ENCODE peak calls at places on chromosomes 13 and 19, in ten cellular contexts. One of them, this sample, is unnamed.

GRCh38 chr19:13783565-13784500 is 9.6 kb downstream of the C19orf53 start:
- DNase-seq in A549: no peak
- DNase-seq in IMR-90: no peak
- DNase-seq in gastrocnemius medialis: no peak
- DNase-seq in small intestine: no peak
- DNase-seq in lower lobe of right lung: no peak
- DNase-seq in aorta: no peak
- DNase-seq in psoas muscle: no peak
- DNase-seq in cardiac muscle cell: no peak
- DNase-seq in CD4-positive, alpha-beta memory T cell: no peak
- DNase-seq in this sample: no peak

GRCh38 chr13:30607908-30608307 is 9.8 kb upstream of the USPL1 start:
- DNase-seq in A549: no peak
- DNase-seq in IMR-90: no peak
- DNase-seq in gastrocnemius medialis: no peak
- DNase-seq in small intestine: peak; percentile 63
- DNase-seq in lower lobe of right lung: no peak
- DNase-seq in aorta: no peak
- DNase-seq in psoas muscle: no peak
- DNase-seq in cardiac muscle cell: no peak
- DNase-seq in CD4-positive, alpha-beta memory T cell: peak; percentile 78
- DNase-seq in this sample: peak; percentile 55

GRCh38 chr13:89602655-89603054 is 1744.8 kb upstream of the MIR17HG start:
- DNase-seq in A549: no peak
- DNase-seq in IMR-90: no peak
- DNase-seq in gastrocnemius medialis: no peak
- DNase-seq in small intestine: no peak
- DNase-seq in lower lobe of right lung: no peak
- DNase-seq in aorta: no peak
- DNase-seq in psoas muscle: no peak
- DNase-seq in cardiac muscle cell: peak; percentile 2
- DNase-seq in CD4-positive, alpha-beta memory T cell: no peak
- DNase-seq in this sample: no peak

GRCh38 chr13:100298691-100299090 is 209.8 kb downstream of the PCCA start:
- DNase-seq in A549: no peak
- DNase-seq in IMR-90: no peak
- DNase-seq in gastrocnemius medialis: no peak
- DNase-seq in small intestine: no peak
- DNase-seq in lower lobe of right lung: no peak
- DNase-seq in aorta: no peak
- DNase-seq in psoas muscle: no peak
- DNase-seq in cardiac muscle cell: no peak
- DNase-seq in CD4-positive, alpha-beta memory T cell: no peak
- DNase-seq in this sample: no peak

GRCh38 chr19:30085394-30085793 is 143.4 kb downstream of the URI1 start:
- DNase-seq in A549: no peak
- DNase-seq in IMR-90: no peak
- DNase-seq in gastrocnemius medialis: no peak
- DNase-seq in small intestine: peak; percentile 9
- DNase-seq in lower lobe of right lung: peak; percentile 24
- DNase-seq in aorta: no peak
- DNase-seq in psoas muscle: no peak
- DNase-seq in cardiac muscle cell: peak; percentile 8
- DNase-seq in CD4-positive, alpha-beta memory T cell: no peak
- DNase-seq in this sample: no peak

GRCh38 chr19:47539747-47540311 is 25.0 kb upstream of the NAPA start:
- DNase-seq in A549: no peak
- DNase-seq in IMR-90: no peak
- DNase-seq in gastrocnemius medialis: no peak
- DNase-seq in small intestine: no peak
- DNase-seq in lower lobe of right lung: no peak
- DNase-seq in aorta: no peak
- DNase-seq in psoas muscle: no peak
- DNase-seq in cardiac muscle cell: peak; percentile 18
- DNase-seq in CD4-positive, alpha-beta memory T cell: no peak
- DNase-seq in this sample: no peak

GRCh38 chr19:10238172-10238783 is 7.1 kb upstream of the S1PR2 start:
- DNase-seq in A549: peak; percentile 26
- DNase-seq in IMR-90: peak; percentile 91
- DNase-seq in gastrocnemius medialis: no peak
- DNase-seq in small intestine: peak; percentile 20
- DNase-seq in lower lobe of right lung: peak; percentile 59
- DNase-seq in aorta: peak; percentile 76
- DNase-seq in psoas muscle: peak; percentile 71
- DNase-seq in cardiac muscle cell: no peak
- DNase-seq in CD4-positive, alpha-beta memory T cell: no peak
- DNase-seq in this sample: no peak

GRCh38 chr19:5130371-5131030 is 161.6 kb downstream of the KDM4B start:
- DNase-seq in A549: no peak
- DNase-seq in IMR-90: no peak
- DNase-seq in gastrocnemius medialis: no peak
- DNase-seq in small intestine: no peak
- DNase-seq in lower lobe of right lung: no peak
- DNase-seq in aorta: no peak
- DNase-seq in psoas muscle: no peak
- DNase-seq in cardiac muscle cell: no peak
- DNase-seq in CD4-positive, alpha-beta memory T cell: peak; percentile 54
- DNase-seq in this sample: no peak

GRCh38 chr19:16015805-16016173 is 60.5 kb upstream of the TPM4 start:
- DNase-seq in A549: no peak
- DNase-seq in IMR-90: no peak
- DNase-seq in gastrocnemius medialis: no peak
- DNase-seq in small intestine: no peak
- DNase-seq in lower lobe of right lung: no peak
- DNase-seq in aorta: no peak
- DNase-seq in psoas muscle: no peak
- DNase-seq in cardiac muscle cell: no peak
- DNase-seq in CD4-positive, alpha-beta memory T cell: no peak
- DNase-seq in this sample: no peak

GRCh38 chr13:113474179-113474578 is 16.3 kb downstream of the DCUN1D2 start:
- DNase-seq in A549: no peak
- DNase-seq in IMR-90: peak; percentile 91
- DNase-seq in gastrocnemius medialis: no peak
- DNase-seq in small intestine: no peak
- DNase-seq in lower lobe of right lung: peak; percentile 69
- DNase-seq in aorta: no peak
- DNase-seq in psoas muscle: no peak
- DNase-seq in cardiac muscle cell: no peak
- DNase-seq in CD4-positive, alpha-beta memory T cell: no peak
- DNase-seq in this sample: no peak

GRCh38 chr13:65592757-65593156 is 1637.4 kb downstream of the PCDH9 start:
- DNase-seq in A549: no peak
- DNase-seq in IMR-90: peak; percentile 1
- DNase-seq in gastrocnemius medialis: no peak
- DNase-seq in small intestine: no peak
- DNase-seq in lower lobe of right lung: no peak
- DNase-seq in aorta: no peak
- DNase-seq in psoas muscle: no peak
- DNase-seq in cardiac muscle cell: peak; percentile 9
- DNase-seq in CD4-positive, alpha-beta memory T cell: no peak
- DNase-seq in this sample: no peak

GRCh38 chr19:40592170-40592569 is 9.0 kb upstream of the LTBP4 start:
- DNase-seq in A549: peak; percentile 81
- DNase-seq in IMR-90: peak; percentile 76
- DNase-seq in gastrocnemius medialis: no peak
- DNase-seq in small intestine: peak; percentile 56
- DNase-seq in lower lobe of right lung: no peak
- DNase-seq in aorta: no peak
- DNase-seq in psoas muscle: no peak
- DNase-seq in cardiac muscle cell: peak; percentile 56
- DNase-seq in CD4-positive, alpha-beta memory T cell: no peak
- DNase-seq in this sample: no peak

GRCh38 chr13:70484931-70485330 is 376.7 kb upstream of the KLHL1 start:
- DNase-seq in A549: no peak
- DNase-seq in IMR-90: no peak
- DNase-seq in gastrocnemius medialis: no peak
- DNase-seq in small intestine: no peak
- DNase-seq in lower lobe of right lung: no peak
- DNase-seq in aorta: no peak
- DNase-seq in psoas muscle: no peak
- DNase-seq in cardiac muscle cell: no peak
- DNase-seq in CD4-positive, alpha-beta memory T cell: no peak
- DNase-seq in this sample: no peak

GRCh38 chr13:21344662-21345176 is 114.4 kb downstream of the ZDHHC20 start:
- DNase-seq in A549: no peak
- DNase-seq in IMR-90: no peak
- DNase-seq in gastrocnemius medialis: no peak
- DNase-seq in small intestine: peak; percentile 11
- DNase-seq in lower lobe of right lung: no peak
- DNase-seq in aorta: no peak
- DNase-seq in psoas muscle: no peak
- DNase-seq in cardiac muscle cell: no peak
- DNase-seq in CD4-positive, alpha-beta memory T cell: peak; percentile 44
- DNase-seq in this sample: no peak

GRCh38 chr19:38003427-38004099 is 96.6 kb downstream of the SIPA1L3 start:
- DNase-seq in A549: no peak
- DNase-seq in IMR-90: peak; percentile 92
- DNase-seq in gastrocnemius medialis: no peak
- DNase-seq in small intestine: peak; percentile 33
- DNase-seq in lower lobe of right lung: peak; percentile 80
- DNase-seq in aorta: peak; percentile 81
- DNase-seq in psoas muscle: peak; percentile 73
- DNase-seq in cardiac muscle cell: peak; percentile 36
- DNase-seq in CD4-positive, alpha-beta memory T cell: no peak
- DNase-seq in this sample: peak; percentile 74

GRCh38 chr19:38004100-38004504 is 97.1 kb downstream of the SIPA1L3 start:
- DNase-seq in A549: no peak
- DNase-seq in IMR-90: no peak
- DNase-seq in gastrocnemius medialis: no peak
- DNase-seq in small intestine: no peak
- DNase-seq in lower lobe of right lung: no peak
- DNase-seq in aorta: no peak
- DNase-seq in psoas muscle: no peak
- DNase-seq in cardiac muscle cell: no peak
- DNase-seq in CD4-positive, alpha-beta memory T cell: no peak
- DNase-seq in this sample: no peak

GRCh38 chr19:38006361-38007045 is 99.5 kb downstream of the SIPA1L3 start:
- DNase-seq in A549: no peak
- DNase-seq in IMR-90: no peak
- DNase-seq in gastrocnemius medialis: no peak
- DNase-seq in small intestine: peak; percentile 16
- DNase-seq in lower lobe of right lung: no peak
- DNase-seq in aorta: no peak
- DNase-seq in psoas muscle: no peak
- DNase-seq in cardiac muscle cell: no peak
- DNase-seq in CD4-positive, alpha-beta memory T cell: no peak
- DNase-seq in this sample: no peak

GRCh38 chr19:38004505-38005223 is 97.7 kb downstream of the SIPA1L3 start:
- DNase-seq in A549: peak; percentile 91
- DNase-seq in IMR-90: peak; percentile 98
- DNase-seq in gastrocnemius medialis: peak; percentile 79
- DNase-seq in small intestine: peak; percentile 41
- DNase-seq in lower lobe of right lung: peak; percentile 81
- DNase-seq in aorta: peak; percentile 89
- DNase-seq in psoas muscle: peak; percentile 81
- DNase-seq in cardiac muscle cell: peak; percentile 84
- DNase-seq in CD4-positive, alpha-beta memory T cell: no peak
- DNase-seq in this sample: no peak

GRCh38 chr19:38005224-38005614 is 98.2 kb downstream of the SIPA1L3 start:
- DNase-seq in A549: no peak
- DNase-seq in IMR-90: no peak
- DNase-seq in gastrocnemius medialis: no peak
- DNase-seq in small intestine: no peak
- DNase-seq in lower lobe of right lung: no peak
- DNase-seq in aorta: no peak
- DNase-seq in psoas muscle: no peak
- DNase-seq in cardiac muscle cell: no peak
- DNase-seq in CD4-positive, alpha-beta memory T cell: no peak
- DNase-seq in this sample: no peak
- H3K4me3 ChIP-seq in A549: no peak overlapping the region
- H3K4me3 ChIP-seq in IMR-90: no peak overlapping the region
- H3K4me3 ChIP-seq in gastrocnemius medialis: no peak overlapping the region
- H3K4me3 ChIP-seq in small intestine: no peak overlapping the region
- H3K4me3 ChIP-seq in lower lobe of right lung: no peak overlapping the region
- H3K4me3 ChIP-seq in aorta: no peak overlapping the region
- H3K4me3 ChIP-seq in psoas muscle: peak overlapping the region; percentile 55
- H3K4me3 ChIP-seq in cardiac muscle cell: no peak overlapping the region
- H3K4me3 ChIP-seq in CD4-positive, alpha-beta memory T cell: no peak overlapping the region
- H3K4me3 ChIP-seq in this sample: no peak overlapping the region

GRCh38 chr19:1418951-1419735 is 11.8 kb downstream of the DAZAP1 start:
- DNase-seq in A549: no peak
- DNase-seq in IMR-90: no peak
- DNase-seq in gastrocnemius medialis: no peak
- DNase-seq in small intestine: no peak
- DNase-seq in lower lobe of right lung: no peak
- DNase-seq in aorta: no peak
- DNase-seq in psoas muscle: no peak
- DNase-seq in cardiac muscle cell: no peak
- DNase-seq in CD4-positive, alpha-beta memory T cell: no peak
- DNase-seq in this sample: no peak
- H3K27ac ChIP-seq in A549: no peak overlapping the region
- H3K27ac ChIP-seq in IMR-90: no peak overlapping the region
- H3K27ac ChIP-seq in gastrocnemius medialis: peak overlapping the region; percentile 94
- H3K27ac ChIP-seq in small intestine: no peak overlapping the region
- H3K27ac ChIP-seq in lower lobe of right lung: no peak overlapping the region
- H3K27ac ChIP-seq in aorta: no peak overlapping the region
- H3K27ac ChIP-seq in psoas muscle: peak overlapping the region; percentile 85
- H3K27ac ChIP-seq in cardiac muscle cell: no peak overlapping the region
- H3K27ac ChIP-seq in CD4-positive, alpha-beta memory T cell: no peak overlapping the region
- H3K27ac ChIP-seq in this sample: no peak overlapping the region

DNA sequence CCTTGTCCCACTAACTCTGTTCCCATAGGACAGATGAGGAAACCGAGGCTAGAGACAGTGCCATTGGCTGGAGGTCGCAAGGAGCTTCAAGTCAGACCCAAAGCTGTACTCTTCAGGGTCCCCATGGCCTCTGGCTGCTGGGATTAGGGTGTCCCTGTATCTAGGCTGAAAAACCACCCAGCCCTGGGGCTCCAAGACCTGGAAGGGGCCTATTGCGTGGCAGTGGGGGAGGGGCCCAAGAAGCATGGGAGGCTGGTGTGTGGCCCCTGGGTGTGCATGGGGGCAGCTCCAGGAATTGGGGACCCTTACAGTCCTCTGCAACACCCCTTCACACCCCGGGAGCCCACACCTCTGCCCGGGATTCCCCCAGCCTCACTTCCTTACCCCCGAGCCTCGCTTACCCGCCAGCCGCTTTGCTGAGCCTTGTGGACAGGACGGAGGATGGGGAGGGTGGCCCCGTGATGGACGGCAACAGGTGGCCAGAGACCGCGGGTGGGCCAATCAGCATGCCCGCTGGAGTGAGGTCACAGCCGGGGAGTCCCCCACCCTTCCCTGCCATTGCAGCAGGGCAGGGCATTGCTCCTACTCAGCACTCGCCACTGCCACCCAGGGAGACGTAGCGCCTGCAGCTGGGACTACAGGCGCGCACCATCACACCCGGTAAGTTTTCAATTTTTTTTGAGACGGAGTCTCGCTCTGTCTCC is at the start of gene JSRP1:
- DNase-seq in A549: no peak
- DNase-seq in IMR-90: no peak
- DNase-seq in gastrocnemius medialis: peak; percentile 95
- DNase-seq in small intestine: no peak
- DNase-seq in lower lobe of right lung: no peak
- DNase-seq in aorta: no peak
- DNase-seq in psoas muscle: peak; percentile 90
- DNase-seq in cardiac muscle cell: no peak
- DNase-seq in CD4-positive, alpha-beta memory T cell: no peak
- DNase-seq in this sample: no peak
- H3K4me3 ChIP-seq in A549: no peak within 1 kb of the TSS
- H3K4me3 ChIP-seq in IMR-90: no peak within 1 kb of the TSS
- H3K4me3 ChIP-seq in gastrocnemius medialis: peak within 1 kb of the TSS; percentile 77
- H3K4me3 ChIP-seq in small intestine: no peak within 1 kb of the TSS
- H3K4me3 ChIP-seq in lower lobe of right lung: no peak within 1 kb of the TSS
- H3K4me3 ChIP-seq in aorta: no peak within 1 kb of the TSS
- H3K4me3 ChIP-seq in psoas muscle: peak within 1 kb of the TSS; percentile 72
- H3K4me3 ChIP-seq in cardiac muscle cell: no peak within 1 kb of the TSS
- H3K4me3 ChIP-seq in CD4-positive, alpha-beta memory T cell: no peak within 1 kb of the TSS
- H3K4me3 ChIP-seq in this sample: no peak within 1 kb of the TSS

GRCh38 chr13:57352114-57352513 is 185.1 kb downstream of the PRR20E start:
- DNase-seq in A549: no peak
- DNase-seq in IMR-90: no peak
- DNase-seq in gastrocnemius medialis: no peak
- DNase-seq in small intestine: no peak
- DNase-seq in lower lobe of right lung: no peak
- DNase-seq in aorta: no peak
- DNase-seq in psoas muscle: no peak
- DNase-seq in cardiac muscle cell: no peak
- DNase-seq in CD4-positive, alpha-beta memory T cell: no peak
- DNase-seq in this sample: no peak
- H3K27ac ChIP-seq in A549: no peak overlapping the region
- H3K27ac ChIP-seq in IMR-90: no peak overlapping the region
- H3K27ac ChIP-seq in gastrocnemius medialis: no peak overlapping the region
- H3K27ac ChIP-seq in small intestine: no peak overlapping the region
- H3K27ac ChIP-seq in lower lobe of right lung: no peak overlapping the region
- H3K27ac ChIP-seq in aorta: no peak overlapping the region
- H3K27ac ChIP-seq in psoas muscle: no peak overlapping the region
- H3K27ac ChIP-seq in cardiac muscle cell: no peak overlapping the region
- H3K27ac ChIP-seq in CD4-positive, alpha-beta memory T cell: no peak overlapping the region
- H3K27ac ChIP-seq in this sample: no peak overlapping the region